ENCODE peak calls at places on chromosomes 13 and 19, in ten cellular contexts. X, A, Y, M, T, V, E, O, Q and G are unnamed samples.
A peak's percentile ranks its signal among the peaks of the same experiment; 100 is the strongest.

GRCh38 chr19:41541990-41542584 is 33.9 kb upstream of the CEACAM21 start:
- DNase-seq in X (peak; percentile 30), A (peak; percentile 67), Y (peak; percentile 67), M (peak; percentile 34), T (peak; percentile 3), V (peak; percentile 6), E (peak; percentile 15), O (peak; percentile 73), Q (peak; percentile 49), G (peak; percentile 13)

GRCh38 chr13:111900390-111901180 is 166.4 kb upstream of the SOX1 start:
- DNase-seq in X (no peak), A (no peak), Y (no peak), M (no peak), T (no peak), V (no peak), E (no peak), O (no peak), Q (no peak), G (peak; percentile 40)

GRCh38 chr13:83450586-83450985 is 431.7 kb downstream of the SLITRK1 start:
- DNase-seq in X (no peak), A (no peak), Y (no peak), M (no peak), T (no peak), V (no peak), E (peak; percentile 9), O (no peak), Q (peak; percentile 27), G (no peak)

GRCh38 chr13:83372786-83373185 is 509.5 kb downstream of the SLITRK1 start:
- DNase-seq in X (no peak), A (no peak), Y (no peak), M (no peak), T (no peak), V (no peak), E (peak; percentile 43), O (no peak), Q (no peak), G (no peak)

GRCh38 chr19:12090807-12091206 is 26.3 kb downstream of the ZNF844 start:
- DNase-seq in X (peak; percentile 68), A (peak; percentile 30), Y (peak; percentile 37), M (peak; percentile 27), T (peak; percentile 6), V (peak; percentile 45), E (peak; percentile 29), O (peak; percentile 60), Q (peak; percentile 68), G (no peak)

GRCh38 chr19:54011507-54012211 is 20.2 kb downstream of the CACNG6 start:
- DNase-seq in X (no peak), A (no peak), Y (no peak), M (no peak), T (no peak), V (no peak), E (no peak), O (no peak), Q (no peak), G (no peak)

GRCh38 chr19:802497-802887 is 5.2 kb downstream of the PTBP1 start:
- DNase-seq in X (no peak), A (peak; percentile 16), Y (no peak), M (no peak), T (no peak), V (peak; percentile 73), E (no peak), O (no peak), Q (no peak), G (no peak)

GRCh38 chr19:10565028-10565566 is 713 bp downstream of the KRI1 start:
- DNase-seq in X (peak; percentile 23), A (peak; percentile 26), Y (peak; percentile 38), M (no peak), T (no peak), V (peak; percentile 32), E (no peak), O (peak; percentile 35), Q (peak; percentile 32), G (peak; percentile 54)

GRCh38 chr19:22519152-22519551 is 97.0 kb upstream of the ZNF98 start:
- DNase-seq in X (no peak), A (no peak), Y (no peak), M (no peak), T (no peak), V (no peak), E (no peak), O (no peak), Q (no peak), G (no peak)

GRCh38 chr13:26280822-26281221 is 26.9 kb downstream of the CDK8 start:
- DNase-seq in X (no peak), A (peak; percentile 27), Y (no peak), M (no peak), T (no peak), V (peak; percentile 14), E (no peak), O (no peak), Q (peak; percentile 29), G (no peak)

GRCh38 chr13:94710881-94711560 is 1.3 kb downstream of the SOX21 start:
- DNase-seq in X (no peak), A (no peak), Y (no peak), M (no peak), T (peak; percentile 60), V (peak; percentile 11), E (no peak), O (no peak), Q (no peak), G (peak; percentile 36)

GRCh38 chr13:32850311-32851052 is 165.7 kb upstream of the KL start:
- DNase-seq in X (no peak), A (no peak), Y (no peak), M (no peak), T (no peak), V (no peak), E (no peak), O (no peak), Q (no peak), G (no peak)

GRCh38 chr19:45876411-45877197 is 9.3 kb downstream of the IRF2BP1 start:
- DNase-seq in X (peak; percentile 27), A (peak; percentile 29), Y (no peak), M (no peak), T (no peak), V (peak; percentile 30), E (no peak), O (peak; percentile 82), Q (peak; percentile 22), G (no peak)

GRCh38 chr19:55690769-55691545 is 15.9 kb downstream of the EPN1 start:
- DNase-seq in X (no peak), A (no peak), Y (no peak), M (no peak), T (no peak), V (no peak), E (no peak), O (no peak), Q (no peak), G (no peak)

GRCh38 chr19:2631213-2631821 is 71.2 kb downstream of the GNG7 start:
- DNase-seq in X (no peak), A (peak; percentile 13), Y (no peak), M (no peak), T (no peak), V (peak; percentile 39), E (no peak), O (no peak), Q (peak; percentile 42), G (no peak)

GRCh38 chr13:21625366-21625765 is 21.4 kb upstream of the MICU2 start:
- DNase-seq in X (peak; percentile 42), A (peak; percentile 11), Y (no peak), M (no peak), T (peak; percentile 36), V (peak; percentile 28), E (peak; percentile 65), O (no peak), Q (peak; percentile 36), G (peak; percentile 69)

GRCh38 chr19:2014731-2015610 is 543 bp downstream of the BTBD2 start:
- DNase-seq in X (no peak), A (no peak), Y (no peak), M (no peak), T (peak; percentile 9), V (no peak), E (no peak), O (no peak), Q (no peak), G (no peak)

GRCh38 chr19:33794578-33795369 is 1.9 kb upstream of the KCTD15 start:
- DNase-seq in X (peak; percentile 12), A (no peak), Y (no peak), M (no peak), T (no peak), V (peak; percentile 50), E (no peak), O (no peak), Q (peak; percentile 26), G (peak; percentile 46)

GRCh38 chr19:11435833-11436313 is 438 bp downstream of the PRKCSH start:
- DNase-seq in X (peak; percentile 32), A (no peak), Y (no peak), M (no peak), T (no peak), V (no peak), E (peak; percentile 13), O (no peak), Q (peak; percentile 32), G (no peak)

GRCh38 chr13:51286135-51287002 is 53.1 kb upstream of the SERPINE3 start:
- DNase-seq in X (peak; percentile 67), A (peak; percentile 73), Y (peak; percentile 44), M (peak; percentile 42), T (peak; percentile 7), V (peak; percentile 67), E (peak; percentile 50), O (peak; percentile 83), Q (peak; percentile 75), G (peak; percentile 35)

GRCh38 chr19:54159352-54160181 is at the start of gene LENG1:
- DNase-seq in X (peak; percentile 100), A (peak; percentile 100), Y (peak; percentile 99), M (peak; percentile 90), T (peak; percentile 100), V (peak; percentile 100), E (peak; percentile 99), O (peak; percentile 100), Q (peak; percentile 100), G (peak; percentile 98)

GRCh38 chr19:19064811-19065745 is 1.3 kb downstream of the SLC25A42 start:
- DNase-seq in X (peak; percentile 11), A (peak; percentile 28), Y (no peak), M (no peak), T (no peak), V (no peak), E (no peak), O (no peak), Q (no peak), G (no peak)

GRCh38 chr13:21149568-21149967 is 26.8 kb downstream of the SKA3 start:
- DNase-seq in X (no peak), A (no peak), Y (no peak), M (no peak), T (no peak), V (peak; percentile 18), E (no peak), O (no peak), Q (no peak), G (no peak)

GRCh38 chr13:94494021-94494420 is 14.5 kb upstream of the DCT start:
- DNase-seq in X (no peak), A (no peak), Y (no peak), M (no peak), T (peak; percentile 86), V (no peak), E (no peak), O (no peak), Q (no peak), G (peak; percentile 12)

GRCh38 chr13:110542311-110542796 is 19.2 kb downstream of the RAB20 start:
- DNase-seq in X (no peak), A (no peak), Y (no peak), M (no peak), T (no peak), V (no peak), E (no peak), O (no peak), Q (no peak), G (peak; percentile 52)

GRCh38 chr19:27774827-27775226 is 1438.1 kb downstream of the UQCRFS1 start:
- DNase-seq in X (no peak), A (no peak), Y (no peak), M (no peak), T (no peak), V (no peak), E (no peak), O (no peak), Q (no peak), G (no peak)

GRCh38 chr13:30581582-30581981 is 36.1 kb upstream of the USPL1 start:
- DNase-seq in X (peak; percentile 40), A (peak; percentile 32), Y (no peak), M (no peak), T (no peak), V (no peak), E (peak; percentile 59), O (no peak), Q (peak; percentile 39), G (no peak)

GRCh38 chr13:48783181-48783630 is 129.5 kb downstream of the CYSLTR2 start:
- DNase-seq in X (peak; percentile 100), A (peak; percentile 34), Y (no peak), M (no peak), T (peak; percentile 89), V (peak; percentile 94), E (peak; percentile 70), O (peak; percentile 70), Q (peak; percentile 100), G (peak; percentile 10)